ENCODE peak calls at places on chromosomes 12 and 14, in nine cellular contexts. G is ACHN, L is BJ, D is left kidney, Z is LHCN-M2, R is NCI-H774, V is HTR-8/SVneo, F is NCI-H460, Q is AG08395. P is an unnamed sample.

GRCh38 chr12:12267801-12268200 is 957 bp upstream of the LRP6 start:
- DNase-seq in G (no peak), L (no peak), D (peak; percentile 61), Z (no peak), R (no peak), V (no peak), F (no peak), Q (no peak), P (no peak)

GRCh38 chr12:7131502-7131866 is 1.3 kb downstream of the CLSTN3 start:
- DNase-seq in G (no peak), L (no peak), D (no peak), Z (no peak), R (no peak), V (no peak), F (no peak), Q (no peak), P (no peak)

GRCh38 chr14:65168840-65169239 is 66.5 kb upstream of the MAX start:
- DNase-seq in G (no peak), L (no peak), D (no peak), Z (peak; percentile 74), R (no peak), V (no peak), F (no peak), Q (no peak), P (peak; percentile 27)

GRCh38 chr12:95532851-95533250 is 18.4 kb downstream of the USP44 start:
- DNase-seq in G (no peak), L (no peak), D (no peak), Z (peak; percentile 41), R (no peak), V (no peak), F (no peak), Q (peak; percentile 15), P (no peak)

GRCh38 chr12:54603173-54603814 is 14.8 kb upstream of the PPP1R1A start:
- DNase-seq in G (peak; percentile 85), L (no peak), D (peak; percentile 85), Z (peak; percentile 67), R (peak; percentile 52), V (peak; percentile 78), F (peak; percentile 73), Q (peak; percentile 80), P (peak; percentile 78)

GRCh38 chr12:28110329-28110728 is 79.9 kb upstream of the CCDC91 start:
- DNase-seq in G (peak; percentile 47), L (no peak), D (no peak), Z (no peak), R (no peak), V (no peak), F (no peak), Q (no peak), P (no peak)

GRCh38 chr14:69559581-69560011 is 15.1 kb downstream of the CCDC177 start:
- DNase-seq in G (no peak), L (no peak), D (peak; percentile 87), Z (no peak), R (no peak), V (no peak), F (no peak), Q (no peak), P (no peak)

GRCh38 chr12:106080111-106080732 is 58.5 kb downstream of the NUAK1 start:
- DNase-seq in G (peak; percentile 27), L (peak; percentile 95), D (peak; percentile 30), Z (peak; percentile 44), R (no peak), V (no peak), F (no peak), Q (peak; percentile 87), P (no peak)

GRCh38 chr14:102280376-102280962 is 24.5 kb downstream of the MOK start:
- DNase-seq in G (peak; percentile 84), L (peak; percentile 93), D (no peak), Z (peak; percentile 98), R (no peak), V (peak; percentile 81), F (peak; percentile 94), Q (peak; percentile 91), P (peak; percentile 97)

GRCh38 chr14:31880935-31881334 is 196.2 kb upstream of the ARHGAP5 start:
- DNase-seq in G (peak; percentile 81), L (peak; percentile 60), D (no peak), Z (peak; percentile 92), R (no peak), V (peak; percentile 76), F (no peak), Q (peak; percentile 94), P (peak; percentile 55)

GRCh38 chr14:55845963-55846851 is 266.2 kb downstream of the KTN1 start:
- DNase-seq in G (no peak), L (no peak), D (no peak), Z (no peak), R (no peak), V (no peak), F (no peak), Q (no peak), P (no peak)

GRCh38 chr12:72273851-72274284 is 1.7 kb downstream of the TRHDE start:
- DNase-seq in G (no peak), L (no peak), D (peak; percentile 21), Z (no peak), R (no peak), V (no peak), F (no peak), Q (peak; percentile 31), P (no peak)

GRCh38 chr14:74571901-74572828 is 39.9 kb downstream of the LTBP2 start:
- DNase-seq in G (peak; percentile 95), L (peak; percentile 99), D (peak; percentile 95), Z (peak; percentile 100), R (no peak), V (peak; percentile 94), F (peak; percentile 67), Q (peak; percentile 90), P (peak; percentile 97)

GRCh38 chr14:97379091-97379531 is 581.9 kb downstream of the VRK1 start:
- DNase-seq in G (no peak), L (no peak), D (no peak), Z (no peak), R (no peak), V (no peak), F (no peak), Q (no peak), P (no peak)

GRCh38 chr12:102675672-102676071 is 195.3 kb upstream of the IGF1 start:
- DNase-seq in G (no peak), L (no peak), D (no peak), Z (peak; percentile 5), R (no peak), V (no peak), F (no peak), Q (peak; percentile 38), P (no peak)

GRCh38 chr12:85448548-85449139 is 168.6 kb downstream of the ALX1 start:
- DNase-seq in G (peak; percentile 51), L (no peak), D (peak; percentile 25), Z (no peak), R (peak; percentile 6), V (no peak), F (peak; percentile 9), Q (peak; percentile 6), P (peak; percentile 32)

GRCh38 chr12:6141048-6141447 is 16.6 kb upstream of the VWF start:
- DNase-seq in G (no peak), L (no peak), D (peak; percentile 62), Z (no peak), R (no peak), V (no peak), F (peak; percentile 14), Q (no peak), P (peak; percentile 46)